ENCODE peak calls at places on chromosomes 5 and 9, in ten cellular contexts. G is T-helper 17 cell; S is cardiac muscle cell; J is right lobe of liver; N is activated CD4-positive, CD25-positive, alpha-beta regulatory T cell; U is substantia nigra; W is Peyer's patch; O is GM18507; B is HS-5; M is neural progenitor cell. Z is an unnamed sample.

GRCh38 chr9:93828331-93829097 is 126.6 kb downstream of the BARX1 start:
- DNase-seq in W (no peak), S (no peak), U (no peak), O (no peak), M (no peak), B (no peak), N (no peak), J (no peak), G (no peak), Z (no peak)

GRCh38 chr5:157381746-157382145 is 78.3 kb upstream of the NIPAL4 start:
- DNase-seq in B (no peak), N (no peak), G (no peak), J (no peak), W (no peak), M (no peak), U (no peak), O (no peak), S (no peak), Z (no peak)

GRCh38 chr5:37886207-37886905 is 46.5 kb upstream of the GDNF start:
- DNase-seq in S (peak), O (no peak), M (peak), W (no peak), N (no peak), G (no peak), J (no peak), B (no peak), U (no peak), Z (no peak)

GRCh38 chr5:103522586-103522985 is 40.0 kb downstream of the NUDT12 start:
- DNase-seq in N (no peak), J (no peak), S (peak), M (peak), B (no peak), O (no peak), G (no peak), W (no peak), U (no peak), Z (no peak)

GRCh38 chr5:54912021-54912420 is 73.4 kb downstream of the ESM1 start:
- DNase-seq in W (no peak), S (no peak), O (no peak), J (no peak), G (no peak), U (no peak), N (no peak), M (no peak), B (no peak), Z (no peak)

GRCh38 chr9:112283854-112284253 is 49.6 kb downstream of the PTBP3 start:
- DNase-seq in M (peak), G (no peak), U (no peak), J (no peak), B (no peak), N (no peak), S (no peak), W (no peak), O (no peak), Z (no peak)

GRCh38 chr9:114643906-114644305 is 13.7 kb downstream of the TEX53 start:
- DNase-seq in B (no peak), W (no peak), O (no peak), N (no peak), M (no peak), J (no peak), S (no peak), G (no peak), U (no peak), Z (no peak)

GRCh38 chr5:133228316-133228715 is 176.5 kb downstream of the HSPA4 start:
- DNase-seq in J (no peak), U (no peak), N (no peak), W (no peak), O (no peak), S (no peak), M (no peak), B (no peak), G (no peak), Z (no peak)

GRCh38 chr5:81207009-81207408 is 26.1 kb upstream of the CKMT2 start:
- DNase-seq in G (no peak), S (peak), M (peak), U (no peak), J (no peak), O (no peak), N (no peak), B (no peak), W (no peak), Z (peak)

GRCh38 chr5:138366556-138367382 is 14.3 kb downstream of the KDM3B start:
- DNase-seq in O (no peak), N (no peak), M (no peak), U (no peak), B (no peak), W (no peak), S (no peak), G (no peak), J (no peak), Z (no peak)

GRCh38 chr9:130370226-130370625 is 74.5 kb upstream of the ASS1 start:
- DNase-seq in J (no peak), W (no peak), B (no peak), G (no peak), U (no peak), M (no peak), O (no peak), S (no peak), N (no peak), Z (no peak)

GRCh38 chr5:131633830-131634229 is 1.2 kb downstream of the RAPGEF6 start:
- DNase-seq in G (no peak), U (no peak), S (no peak), J (no peak), W (no peak), O (no peak), M (no peak), B (no peak), N (no peak), Z (no peak)